ENCODE peak calls at places on chromosomes 16 and 17, in seven cellular contexts. One of them, this sample, is unnamed.

GRCh38 chr17:74678541-74678940 is 34.2 kb downstream of the CD300LF start:
- DNase-seq in HCT116: no peak
- DNase-seq in K562: no peak
- DNase-seq in HepG2: no peak
- DNase-seq in GM12878: no peak
- DNase-seq in NT2/D1: no peak
- DNase-seq in H1: no peak
- DNase-seq in this sample: no peak

GRCh38 chr16:88541109-88541508 is 29.1 kb upstream of the ZC3H18 start:
- DNase-seq in HCT116: no peak
- DNase-seq in H1: no peak
- DNase-seq in HepG2: no peak
- DNase-seq in K562: no peak
- DNase-seq in GM12878: no peak
- DNase-seq in NT2/D1: no peak
- DNase-seq in this sample: no peak

GRCh38 chr16:31134091-31134571 is 1.4 kb downstream of the PRSS8 start:
- DNase-seq in NT2/D1: peak; percentile 59
- DNase-seq in HepG2: no peak
- DNase-seq in HCT116: no peak
- DNase-seq in GM12878: no peak
- DNase-seq in H1: no peak
- DNase-seq in K562: peak; percentile 51
- DNase-seq in this sample: no peak

GRCh38 chr17:81043725-81044427 is 8.9 kb downstream of the BAIAP2 start:
- DNase-seq in HCT116: peak; percentile 71
- DNase-seq in NT2/D1: no peak
- DNase-seq in H1: no peak
- DNase-seq in GM12878: no peak
- DNase-seq in K562: no peak
- DNase-seq in HepG2: peak; percentile 94
- DNase-seq in this sample: peak; percentile 44

GRCh38 chr17:15351487-15351840 is 10.1 kb upstream of the TEKT3 start:
- DNase-seq in HCT116: no peak
- DNase-seq in NT2/D1: no peak
- DNase-seq in HepG2: no peak
- DNase-seq in GM12878: no peak
- DNase-seq in H1: no peak
- DNase-seq in K562: no peak
- DNase-seq in this sample: no peak

GRCh38 chr16:72139908-72140307 is 32.0 kb downstream of the PMFBP1 start:
- DNase-seq in K562: no peak
- DNase-seq in H1: no peak
- DNase-seq in GM12878: no peak
- DNase-seq in NT2/D1: no peak
- DNase-seq in HepG2: no peak
- DNase-seq in HCT116: no peak
- DNase-seq in this sample: no peak

GRCh38 chr17:42459983-42460300 is 1.3 kb downstream of the ATP6V0A1 start:
- DNase-seq in HCT116: no peak
- DNase-seq in HepG2: no peak
- DNase-seq in GM12878: no peak
- DNase-seq in K562: peak; percentile 27
- DNase-seq in NT2/D1: no peak
- DNase-seq in H1: no peak
- DNase-seq in this sample: peak; percentile 32

GRCh38 chr16:74982303-74982702 is 2.6 kb downstream of the WDR59 start:
- DNase-seq in HepG2: no peak
- DNase-seq in H1: no peak
- DNase-seq in NT2/D1: no peak
- DNase-seq in K562: no peak
- DNase-seq in HCT116: no peak
- DNase-seq in GM12878: no peak
- DNase-seq in this sample: no peak

GRCh38 chr17:64084086-64084939 is 45.6 kb downstream of the ERN1 start:
- DNase-seq in HepG2: peak; percentile 89
- DNase-seq in HCT116: no peak
- DNase-seq in K562: peak; percentile 45
- DNase-seq in H1: no peak
- DNase-seq in NT2/D1: no peak
- DNase-seq in GM12878: no peak
- DNase-seq in this sample: no peak

GRCh38 chr16:56241596-56241995 is 50.3 kb downstream of the GNAO1 start:
- DNase-seq in H1: no peak
- DNase-seq in NT2/D1: no peak
- DNase-seq in HCT116: no peak
- DNase-seq in GM12878: no peak
- DNase-seq in HepG2: no peak
- DNase-seq in K562: no peak
- DNase-seq in this sample: no peak

GRCh38 chr17:71081666-71082065 is 912.3 kb downstream of the KCNJ2 start:
- DNase-seq in HepG2: no peak
- DNase-seq in HCT116: no peak
- DNase-seq in H1: no peak
- DNase-seq in NT2/D1: no peak
- DNase-seq in K562: no peak
- DNase-seq in GM12878: no peak
- DNase-seq in this sample: no peak

GRCh38 chr17:71821512-71821911 is 299.3 kb upstream of the SOX9 start:
- DNase-seq in GM12878: no peak
- DNase-seq in HCT116: no peak
- DNase-seq in H1: no peak
- DNase-seq in NT2/D1: no peak
- DNase-seq in HepG2: no peak
- DNase-seq in K562: no peak
- DNase-seq in this sample: no peak

GRCh38 chr16:54290203-54291106 is 3.9 kb upstream of the IRX3 start:
- DNase-seq in NT2/D1: no peak
- DNase-seq in K562: no peak
- DNase-seq in H1: peak; percentile 64
- DNase-seq in GM12878: no peak
- DNase-seq in HepG2: no peak
- DNase-seq in HCT116: no peak
- DNase-seq in this sample: no peak

GRCh38 chr16:4307215-4308037 is 8.4 kb upstream of the GLIS2 start:
- DNase-seq in HCT116: peak; percentile 92
- DNase-seq in HepG2: peak; percentile 80
- DNase-seq in K562: peak; percentile 98
- DNase-seq in NT2/D1: peak; percentile 86
- DNase-seq in H1: peak; percentile 94
- DNase-seq in GM12878: peak; percentile 72
- DNase-seq in this sample: peak; percentile 99

GRCh38 chr16:4309102-4309832 is 6.6 kb upstream of the GLIS2 start:
- DNase-seq in K562: no peak
- DNase-seq in GM12878: no peak
- DNase-seq in HCT116: no peak
- DNase-seq in H1: no peak
- DNase-seq in HepG2: no peak
- DNase-seq in NT2/D1: no peak
- DNase-seq in this sample: no peak

GRCh38 chr16:4306439-4307214 is 9.2 kb upstream of the GLIS2 start:
- DNase-seq in HepG2: no peak
- DNase-seq in K562: no peak
- DNase-seq in H1: no peak
- DNase-seq in GM12878: no peak
- DNase-seq in HCT116: no peak
- DNase-seq in NT2/D1: no peak
- DNase-seq in this sample: peak; percentile 70

GRCh38 chr16:4313563-4314531 is 2.0 kb upstream of the GLIS2 start:
- DNase-seq in GM12878: no peak
- DNase-seq in HCT116: peak; percentile 64
- DNase-seq in NT2/D1: no peak
- DNase-seq in K562: peak; percentile 85
- DNase-seq in H1: peak; percentile 86
- DNase-seq in HepG2: peak; percentile 92
- DNase-seq in this sample: peak; percentile 79

GRCh38 chr16:4309833-4310266 is 6.0 kb upstream of the GLIS2 start:
- DNase-seq in NT2/D1: no peak
- DNase-seq in K562: no peak
- DNase-seq in HCT116: peak; percentile 61
- DNase-seq in GM12878: no peak
- DNase-seq in H1: peak; percentile 94
- DNase-seq in HepG2: peak; percentile 67
- DNase-seq in this sample: no peak
- TF ChIP-seq YY1 in NT2/D1: no peak
- TF ChIP-seq YY1 in K562: no peak
- TF ChIP-seq YY1 in HCT116: peak; percentile 48
- TF ChIP-seq YY1 in GM12878: peak; percentile 76
- TF ChIP-seq YY1 in H1: peak; percentile 65
- TF ChIP-seq YY1 in HepG2: peak; percentile 63
- TF ChIP-seq YY1 in this sample: no peak

DNA sequence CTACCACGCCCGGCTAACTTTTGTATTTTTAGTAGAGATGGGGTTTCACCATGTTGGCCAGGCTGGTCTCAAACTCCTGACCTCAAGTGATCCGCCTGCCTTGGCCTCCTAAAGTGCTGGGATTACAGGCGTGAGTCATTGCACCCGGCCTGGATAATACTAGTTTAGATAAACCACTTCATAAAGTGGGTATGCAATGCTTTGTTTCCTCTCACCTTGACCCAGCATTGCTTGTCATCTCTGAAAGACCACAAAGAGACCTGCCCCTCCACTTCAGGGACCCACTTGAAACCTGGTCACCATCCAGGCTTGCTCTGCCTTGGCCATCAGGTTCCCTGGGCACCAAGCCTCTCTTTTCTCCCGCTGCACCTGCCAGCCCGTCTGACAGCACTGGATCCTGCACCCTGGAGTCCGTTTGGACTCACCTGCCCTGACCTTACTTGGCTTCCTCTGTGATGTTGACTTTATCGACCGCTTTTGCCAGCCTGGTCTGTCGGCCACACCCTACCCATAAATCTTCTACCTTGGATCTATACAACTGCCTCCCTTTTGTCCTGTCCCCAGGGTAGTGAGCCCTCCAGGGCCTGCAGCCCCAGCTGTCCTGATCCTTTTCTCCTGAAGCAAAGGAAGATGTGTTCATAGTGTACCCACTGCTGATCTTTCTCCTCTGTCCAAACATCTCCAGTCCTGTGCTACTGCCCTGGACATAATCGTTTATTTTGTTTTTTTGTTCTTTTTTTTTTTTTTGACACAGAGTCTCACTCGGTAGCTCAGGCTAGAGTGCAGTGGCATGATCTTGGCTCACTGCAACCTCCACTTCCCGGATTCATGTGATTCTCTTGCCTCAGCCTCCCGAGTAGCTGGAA is 12.7 kb upstream of the ZG16 start:
- DNase-seq in HCT116: peak; percentile 50
- DNase-seq in HepG2: peak; percentile 92
- DNase-seq in K562: no peak
- DNase-seq in NT2/D1: no peak
- DNase-seq in GM12878: no peak
- DNase-seq in H1: no peak
- DNase-seq in this sample: no peak
- TF ChIP-seq YY1 in HCT116: no peak
- TF ChIP-seq YY1 in HepG2: no peak
- TF ChIP-seq YY1 in K562: no peak
- TF ChIP-seq YY1 in NT2/D1: no peak
- TF ChIP-seq YY1 in GM12878: no peak
- TF ChIP-seq YY1 in H1: no peak
- TF ChIP-seq YY1 in this sample: no peak

DNA sequence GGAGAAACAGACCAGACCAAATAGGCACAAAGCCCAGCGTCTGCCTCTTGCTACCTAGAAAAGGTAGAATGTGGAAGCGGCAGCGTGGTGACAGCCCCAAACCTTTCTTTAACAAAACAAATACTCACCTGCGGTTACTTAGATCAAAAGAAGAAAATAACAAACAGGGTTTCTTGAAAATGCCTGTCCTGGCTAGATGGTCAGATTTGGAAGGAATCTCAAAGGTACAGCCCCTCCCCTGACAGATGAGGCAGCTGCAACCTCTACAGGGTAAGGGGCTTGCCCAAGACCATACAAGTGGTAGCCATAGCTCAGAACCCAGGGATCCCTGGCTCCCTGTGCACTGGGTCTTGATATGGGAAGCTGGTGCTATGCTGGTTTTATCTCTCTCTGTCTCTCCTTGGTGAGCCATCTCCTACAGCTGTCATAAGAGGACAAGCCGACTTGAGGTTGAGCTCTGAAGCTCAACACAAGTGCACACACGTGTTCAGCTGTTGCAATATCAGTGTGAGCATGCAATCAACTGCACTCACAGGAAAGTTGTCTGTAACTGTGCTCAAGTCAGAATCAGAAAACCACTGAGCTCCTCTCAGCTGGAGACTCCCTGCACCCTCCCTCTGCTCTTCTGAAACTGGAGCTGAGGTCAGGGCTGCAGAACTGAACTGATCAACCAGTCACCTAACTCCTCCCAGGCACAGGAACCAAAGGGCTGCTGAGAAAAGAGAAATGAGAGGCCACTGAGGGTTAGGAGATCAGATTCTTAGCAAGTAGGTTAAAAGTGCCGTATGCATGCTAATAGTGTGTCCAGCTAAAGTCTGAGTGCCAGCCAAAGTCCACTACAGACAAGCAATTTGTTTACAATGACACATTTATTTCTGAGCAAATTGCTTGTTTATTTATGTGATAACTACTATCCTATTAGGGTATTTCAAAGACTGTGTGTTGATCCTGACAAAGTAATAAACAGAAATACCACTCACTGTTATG is 6.1 kb upstream of the RNF157 start:
- DNase-seq in H1: no peak
- DNase-seq in HCT116: no peak
- DNase-seq in NT2/D1: no peak
- DNase-seq in K562: peak; percentile 41
- DNase-seq in GM12878: peak; percentile 98
- DNase-seq in HepG2: peak; percentile 67
- DNase-seq in this sample: no peak
- TF ChIP-seq YY1 in H1: no peak
- TF ChIP-seq YY1 in HCT116: no peak
- TF ChIP-seq YY1 in NT2/D1: no peak
- TF ChIP-seq YY1 in K562: no peak
- TF ChIP-seq YY1 in GM12878: peak; percentile 46
- TF ChIP-seq YY1 in HepG2: no peak
- TF ChIP-seq YY1 in this sample: no peak

DNA sequence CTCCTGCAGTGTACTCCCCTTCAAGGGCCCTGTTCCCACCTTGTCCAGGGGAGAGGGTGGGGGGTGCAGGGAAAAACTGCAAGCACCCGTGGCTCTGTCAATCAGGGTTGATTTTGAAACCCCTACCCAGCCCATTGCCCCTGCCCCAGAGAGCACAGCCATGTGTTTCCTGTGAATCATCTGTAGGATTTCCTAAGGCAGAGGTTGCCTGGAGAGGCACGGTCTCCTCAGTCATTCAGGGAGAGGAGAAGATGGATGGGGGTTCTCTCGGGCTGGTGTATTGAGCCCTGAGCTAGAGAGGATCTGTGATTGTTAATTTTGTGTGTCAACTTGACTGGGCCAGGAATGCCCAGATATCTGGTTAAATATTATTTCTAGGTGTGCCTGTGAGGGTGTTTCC is 3.5 kb upstream of the AGRP start:
- DNase-seq in NT2/D1: no peak
- DNase-seq in HepG2: no peak
- DNase-seq in K562: no peak
- DNase-seq in HCT116: no peak
- DNase-seq in H1: no peak
- DNase-seq in GM12878: no peak
- DNase-seq in this sample: no peak
- TF ChIP-seq YY1 in NT2/D1: no peak
- TF ChIP-seq YY1 in HepG2: no peak
- TF ChIP-seq YY1 in K562: no peak
- TF ChIP-seq YY1 in HCT116: no peak
- TF ChIP-seq YY1 in H1: no peak
- TF ChIP-seq YY1 in GM12878: no peak
- TF ChIP-seq YY1 in this sample: no peak

GRCh38 chr16:86722970-86723369 is 144.6 kb downstream of the FOXL1 start:
- DNase-seq in HCT116: no peak
- DNase-seq in K562: no peak
- DNase-seq in GM12878: no peak
- DNase-seq in NT2/D1: no peak
- DNase-seq in HepG2: no peak
- DNase-seq in H1: no peak
- DNase-seq in this sample: no peak
- TF ChIP-seq YY1 in HCT116: no peak
- TF ChIP-seq YY1 in K562: no peak
- TF ChIP-seq YY1 in GM12878: no peak
- TF ChIP-seq YY1 in NT2/D1: no peak
- TF ChIP-seq YY1 in HepG2: no peak
- TF ChIP-seq YY1 in H1: no peak
- TF ChIP-seq YY1 in this sample: no peak